ENCODE peak calls at places on chromosome X, in nine cellular contexts. L, X, E, H, W, I, D, B and K are unnamed samples. For H3K4me1, the result is how much of the 10 kb centered on the place peaks cover.

GRCh38 chrX:9859711-9860555 is 73.7 kb downstream of the SHROOM2 start:
- DNase-seq in D (no peak), B (peak), L (no peak), X (no peak), W (no peak), E (no peak), H (no peak), I (no peak), K (no peak)

GRCh38 chrX:12013220-12013619 is 125.1 kb upstream of the FRMPD4 start:
- DNase-seq in X (no peak), E (peak), H (no peak), I (no peak), W (no peak), D (no peak), L (peak), B (peak), K (no peak)

GRCh38 chrX:140433582-140433981 is 71.3 kb downstream of the SOX3 start:
- DNase-seq in I (no peak), L (no peak), D (no peak), B (no peak), E (no peak), X (no peak), W (no peak), H (no peak), K (no peak)

GRCh38 chrX:17788439-17788838 is 51.1 kb downstream of the SCML1 start:
- DNase-seq in L (peak), I (no peak), X (peak), B (peak), D (no peak), H (peak), E (no peak), W (no peak), K (no peak)

GRCh38 chrX:107561468-107562215 is 66.7 kb upstream of the PRPS1 start:
- DNase-seq in E (no peak), L (peak), W (no peak), X (no peak), I (no peak), D (no peak), H (no peak), B (peak), K (no peak)

GRCh38 chrX:154458954-154459829 is 1.1 kb downstream of the PLXNA3 start:
- DNase-seq in E (peak), B (no peak), H (peak), W (no peak), L (no peak), I (no peak), X (peak), D (no peak), K (no peak)

GRCh38 chrX:32985544-32985943 is 225.8 kb downstream of the DMD start:
- DNase-seq in X (no peak), L (no peak), B (no peak), D (no peak), I (no peak), E (no peak), H (no peak), W (no peak), K (no peak)

GRCh38 chrX:29024813-29025342 is 437.6 kb downstream of the IL1RAPL1 start:
- DNase-seq in I (no peak), D (no peak), H (no peak), B (no peak), E (no peak), W (no peak), L (peak), X (no peak), K (no peak)

GRCh38 chrX:37348237-37349130 is 680 bp upstream of the PRRG1 start:
- DNase-seq in B (peak), D (no peak), H (no peak), I (no peak), L (peak), X (no peak), W (no peak), E (no peak), K (no peak)

GRCh38 chrX:46574337-46574940 is 874 bp downstream of the CHST7 start:
- DNase-seq in X (no peak), D (no peak), E (no peak), B (peak), H (peak), I (no peak), W (peak), L (peak), K (no peak)

GRCh38 chrX:154714925-154715324 is 36.0 kb downstream of the GAB3 start:
- DNase-seq in I (no peak), B (no peak), X (peak), D (no peak), E (no peak), H (peak), L (peak), W (peak), K (no peak)

GRCh38 chrX:115898382-115899001 is 272.1 kb upstream of the AGTR2 start:
- DNase-seq in H (peak), E (peak), D (no peak), B (no peak), X (peak), W (no peak), I (no peak), L (no peak), K (peak)

GRCh38 chrX:23820235-23820782 is 37.3 kb downstream of the SAT1 start:
- DNase-seq in B (peak), E (peak), D (no peak), I (no peak), H (no peak), X (no peak), L (peak), W (no peak), K (no peak)

GRCh38 chrX:151538190-151539122 is 25.0 kb upstream of the PASD1 start:
- DNase-seq in L (no peak), E (no peak), W (no peak), I (no peak), D (no peak), X (no peak), H (no peak), B (no peak), K (no peak)

GRCh38 chrX:70433848-70434351 is 10.7 kb upstream of the DLG3 start:
- DNase-seq in I (no peak), X (peak), H (peak), W (peak), D (peak), B (peak), L (peak), E (peak), K (peak)

GRCh38 chrX:47658684-47659515 is at the start of gene UXT:
- DNase-seq in I (peak), L (peak), X (peak), E (peak), D (peak), W (peak), B (peak), H (peak), K (peak)

GRCh38 chrX:155022587-155022986 is at the start of gene F8:
- DNase-seq in W (no peak), D (no peak), E (no peak), L (no peak), H (no peak), B (no peak), X (no peak), I (no peak), K (no peak)

GRCh38 chrX:73581002-73581628 is 18.1 kb downstream of the CHIC1 start:
- DNase-seq in D (no peak), H (no peak), L (no peak), B (no peak), X (peak), E (no peak), W (no peak), I (no peak), K (no peak)

GRCh38 chrX:10090319-10090718 is 66.5 kb upstream of the CLCN4 start:
- DNase-seq in W (no peak), X (no peak), I (no peak), E (no peak), D (no peak), L (peak), H (no peak), B (peak), K (no peak)

GRCh38 chrX:30748337-30748960 is 95.2 kb downstream of the GK start:
- DNase-seq in I (no peak), B (no peak), X (no peak), L (no peak), H (no peak), W (no peak), E (no peak), D (no peak), K (no peak)

GRCh38 chrX:155867821-155868220 is 13.3 kb upstream of the VAMP7 start:
- DNase-seq in L (no peak), W (no peak), I (no peak), D (no peak), E (no peak), H (no peak), B (no peak), X (no peak), K (no peak)

GRCh38 chrX:18542131-18542530 is 116.7 kb downstream of the CDKL5 start:
- DNase-seq in D (no peak), L (no peak), B (no peak), X (no peak), H (no peak), W (no peak), E (no peak), I (no peak), K (no peak)

GRCh38 chrX:48045410-48046311 is 25.8 kb downstream of the ZNF630 start:
- DNase-seq in I (no peak), B (peak), W (no peak), X (peak), E (peak), L (peak), H (no peak), D (no peak), K (no peak)

GRCh38 chrX:24662344-24662743 is 15.2 kb upstream of the PCYT1B start:
- DNase-seq in X (no peak), H (no peak), D (no peak), W (no peak), E (no peak), I (no peak), L (no peak), B (no peak), K (no peak)

GRCh38 chrX:47452112-47452511 is 30.9 kb downstream of the ZNF41 start:
- DNase-seq in D (no peak), I (no peak), H (no peak), X (no peak), L (no peak), E (no peak), B (no peak), W (no peak), K (no peak)

GRCh38 chrX:81414630-81415029 is 212.7 kb downstream of the SH3BGRL start:
- DNase-seq in W (no peak), B (no peak), D (no peak), I (no peak), X (no peak), L (peak), E (no peak), H (no peak), K (no peak)

GRCh38 chrX:2703991-2704369 is 12.9 kb downstream of the CD99 start:
- DNase-seq in E (no peak), W (no peak), L (peak), H (no peak), B (peak), X (peak), D (no peak), I (no peak), K (no peak)

GRCh38 chrX:112714357-112714918 is 34.7 kb upstream of the LHFPL1 start:
- DNase-seq in D (no peak), H (no peak), W (no peak), I (no peak), E (no peak), B (peak), X (no peak), L (no peak), K (no peak)

GRCh38 chrX:111568356-111568755 is 56.9 kb downstream of the SERTM2 start:
- DNase-seq in W (no peak), X (no peak), L (peak), H (no peak), I (no peak), D (no peak), E (no peak), B (peak), K (no peak)

GRCh38 chrX:63513825-63514574 is 162.9 kb upstream of the SPIN4 start:
- DNase-seq in H (no peak), X (no peak), B (peak), E (no peak), I (no peak), W (no peak), D (no peak), L (peak), K (no peak)

GRCh38 chrX:13254076-13254785 is 65.6 kb downstream of the ATXN3L start:
- DNase-seq in I (no peak), H (peak), D (no peak), L (peak), W (no peak), B (peak), X (no peak), E (no peak), K (no peak)

GRCh38 chrX:154354516-154354915 is 19.9 kb downstream of the FLNA start:
- DNase-seq in B (no peak), E (no peak), W (no peak), D (no peak), H (no peak), X (no peak), L (no peak), I (no peak), K (no peak)

GRCh38 chrX:42615161-42615563 is 162.8 kb downstream of the PPP1R2C start:
- DNase-seq in I (no peak), X (peak), H (peak), E (no peak), B (no peak), D (no peak), L (peak), W (no peak), K (no peak)

GRCh38 chrX:55187281-55187680 is 32.9 kb upstream of the PAGE5 start:
- DNase-seq in I (no peak), D (no peak), E (peak), L (no peak), H (no peak), X (no peak), B (no peak), W (no peak), K (no peak)

GRCh38 chrX:134013528-134013927 is 28.1 kb upstream of the GPC3 start:
- DNase-seq in X (no peak), E (no peak), D (no peak), B (no peak), W (no peak), L (no peak), H (no peak), I (no peak), K (no peak)

GRCh38 chrX:22063284-22063683 is 31.2 kb downstream of the PHEX start:
- DNase-seq in H (peak), X (no peak), W (no peak), I (no peak), L (peak), D (no peak), E (no peak), B (peak), K (no peak)

GRCh38 chrX:67601771-67602170 is 58.0 kb downstream of the AR start:
- DNase-seq in X (no peak), D (no peak), E (no peak), W (no peak), H (no peak), I (no peak), B (peak), L (no peak), K (no peak)

GRCh38 chrX:67610282-67610681 is 66.5 kb downstream of the AR start:
- DNase-seq in E (no peak), H (no peak), I (no peak), L (no peak), D (no peak), B (no peak), W (no peak), X (no peak), K (no peak)

GRCh38 chrX:67607436-67607835 is 63.6 kb downstream of the AR start:
- DNase-seq in B (peak), E (no peak), L (no peak), X (no peak), H (no peak), I (no peak), W (no peak), D (no peak), K (no peak)

GRCh38 chrX:67599532-67599931 is 55.7 kb downstream of the AR start:
- DNase-seq in B (no peak), X (no peak), W (no peak), L (no peak), D (no peak), H (no peak), E (no peak), I (no peak), K (no peak)

DNA sequence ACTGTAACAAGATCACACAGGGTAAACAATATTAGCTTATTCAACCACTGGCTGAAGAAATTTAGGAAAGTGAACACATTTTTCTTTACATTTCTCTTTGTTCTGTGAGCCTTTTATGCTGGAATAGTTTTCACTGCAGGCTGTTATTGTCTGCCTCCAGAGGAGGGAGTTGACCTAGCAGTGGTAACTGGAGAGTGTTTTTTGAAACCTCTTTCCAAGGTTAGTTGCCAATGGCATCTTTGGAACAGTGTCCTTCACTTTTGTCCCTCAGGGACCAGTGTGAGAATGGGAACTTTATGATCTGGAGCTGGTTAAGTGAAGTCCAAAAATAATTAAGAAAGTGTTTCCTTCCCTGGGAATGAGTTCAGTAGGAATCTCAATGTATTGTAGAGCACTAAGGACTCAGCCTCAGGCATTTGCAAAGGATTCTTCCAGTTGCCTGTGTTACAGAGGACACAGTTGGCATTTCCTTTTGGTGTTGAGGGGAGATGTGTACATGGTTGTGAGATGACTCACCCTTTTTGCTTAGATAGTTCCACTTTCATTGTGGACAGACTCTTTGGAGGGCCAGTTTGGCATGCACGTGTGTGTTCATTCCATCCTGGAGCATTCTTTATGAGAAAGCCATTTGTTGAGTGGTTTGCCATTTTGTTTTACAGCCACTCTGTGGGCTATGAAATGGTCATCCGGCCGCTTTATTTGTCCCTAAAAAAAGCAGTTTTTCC is 61.3 kb downstream of the AR start:
- DNase-seq in E (no peak), H (no peak), D (no peak), B (peak), L (peak), W (no peak), X (no peak), I (no peak), K (no peak)
- H3K27ac ChIP-seq in E (peak), H (no peak), D (no peak), B (peak), L (no peak), W (no peak), X (no peak), I (peak), K (no peak)

GRCh38 chrX:41108007-41108683 is 22.9 kb downstream of the USP9X start:
- DNase-seq in B (peak), L (no peak), D (no peak), H (no peak), E (no peak), W (no peak), I (no peak), X (no peak), K (no peak)

GRCh38 chrX:41116948-41117347 is 31.7 kb downstream of the USP9X start:
- DNase-seq in X (no peak), B (no peak), L (no peak), D (no peak), E (no peak), I (no peak), W (no peak), H (peak), K (no peak)

GRCh38 chrX:41108684-41109205 is 23.5 kb downstream of the USP9X start:
- DNase-seq in D (no peak), H (no peak), X (no peak), L (no peak), W (no peak), I (no peak), B (no peak), E (no peak), K (no peak)

DNA sequence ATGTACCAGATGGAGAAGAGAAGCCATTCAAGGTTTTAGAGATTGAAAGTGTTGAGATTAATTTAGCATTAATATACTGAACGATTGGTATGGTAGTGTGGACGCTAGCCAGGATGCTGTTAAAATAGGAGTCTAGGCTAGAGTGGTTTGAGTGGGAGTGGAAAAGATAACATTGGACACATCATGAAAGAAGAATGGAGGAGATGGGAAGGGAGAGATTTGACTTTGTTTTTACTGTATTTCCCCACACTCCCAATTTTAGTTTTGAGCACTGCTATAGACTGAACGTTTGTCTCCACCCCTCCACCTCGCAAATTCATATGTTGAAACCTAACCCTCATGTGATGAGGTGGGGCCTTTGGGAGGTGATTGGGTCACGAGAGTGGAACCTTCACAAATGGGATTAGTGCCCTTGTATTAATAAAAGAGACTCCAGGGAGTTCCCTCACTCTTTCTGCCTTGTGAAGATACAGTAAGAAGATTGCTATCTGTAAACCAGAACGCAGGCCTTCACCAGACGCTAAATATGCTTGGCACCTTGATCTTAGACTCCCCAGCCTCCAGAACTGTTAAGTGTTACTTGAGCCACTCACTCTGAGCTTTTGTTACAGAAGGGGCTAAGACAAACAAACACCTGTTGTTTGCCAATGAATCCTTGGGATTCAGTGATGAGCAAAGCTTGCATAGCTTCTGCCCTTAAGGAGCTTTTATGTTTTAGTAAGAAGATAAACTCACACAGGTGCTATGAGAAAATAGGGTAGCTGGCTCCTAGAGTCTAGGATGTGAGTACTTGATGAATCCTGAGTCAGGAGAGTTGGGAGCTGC is 25.8 kb downstream of the USP9X start:
- DNase-seq in W (no peak), X (no peak), D (no peak), H (no peak), L (peak), E (no peak), B (peak), I (no peak), K (no peak)
- H3K4me1 ChIP-seq in W (under half), X (under half), D (half or more), H (under half), L (under half), E (under half), B (under half), I (under half), K (under half)

DNA sequence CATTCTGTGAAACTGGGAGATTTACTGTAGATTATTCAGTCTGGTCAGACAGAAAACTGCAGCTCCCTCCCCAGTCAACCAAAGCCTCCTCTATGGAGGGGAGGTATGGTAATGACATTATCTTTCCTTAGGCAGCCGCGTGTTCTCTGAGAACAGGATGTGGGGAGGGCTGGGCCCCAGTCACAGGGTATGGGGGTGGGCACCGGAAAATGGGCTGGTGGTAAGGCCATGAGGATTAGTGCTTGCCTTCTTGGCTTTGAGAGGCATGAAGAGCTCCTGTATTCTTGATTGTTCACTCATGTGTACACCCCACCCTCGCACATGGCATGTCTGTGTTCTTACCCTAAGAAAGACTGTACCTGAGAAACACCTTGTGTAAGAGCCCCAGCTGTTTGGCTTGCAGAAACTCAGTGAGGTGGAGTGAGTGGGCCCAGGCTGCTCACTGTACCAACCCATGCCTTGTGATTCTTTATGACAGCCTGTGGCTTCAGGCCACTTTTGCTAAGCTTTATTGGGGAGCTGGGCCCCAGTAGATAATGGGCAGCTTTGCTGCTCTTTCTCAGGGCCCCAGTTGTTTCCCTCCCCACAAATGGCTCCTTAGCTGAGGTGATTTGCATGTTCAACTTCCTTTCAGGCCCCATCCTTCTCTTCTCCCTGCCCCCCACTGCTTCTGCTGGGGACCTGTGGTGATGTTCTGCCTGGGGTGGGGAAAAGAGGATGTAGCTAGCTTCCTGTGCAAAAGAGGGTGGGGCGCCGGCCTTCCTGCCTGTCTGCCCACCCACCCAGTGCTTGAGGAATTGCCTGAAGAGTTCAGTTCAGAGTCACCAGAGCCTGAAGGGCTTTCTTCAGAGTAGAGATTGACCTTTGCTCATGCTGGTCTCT is 30.7 kb downstream of the MSN start:
- DNase-seq in L (peak), B (peak), H (peak), X (peak), D (peak), I (no peak), E (no peak), W (peak), K (no peak)
- H3K27ac ChIP-seq in L (no peak), B (peak), H (peak), X (peak), D (peak), I (peak), E (no peak), W (peak), K (peak)

GRCh38 chrX:120753413-120754251 is 122.0 kb downstream of the CT47B1 start:
- DNase-seq in X (no peak), L (no peak), D (no peak), W (no peak), H (peak), I (no peak), B (no peak), E (no peak), K (no peak)
- H3K4me1 ChIP-seq in X (under half), L (under half), D (under half), W (under half), H (half or more), I (under half), B (under half), E (under half), K (under half)